ENCODE peak calls at places on chromosomes 2 and 18, in four cellular contexts. One of them, this sample, is unnamed.

GRCh38 chr18:51028201-51028805 is 1.7 kb upstream of the SMAD4 start:
- DNase-seq in BJ: no peak
- DNase-seq in stimulated activated CD4-positive, alpha-beta T cell treated with anti-CD3 and anti-CD28 coated beads, Interleukin-4, amount 100 ng/mL, for 24 hours: no peak
- DNase-seq in effector CD4-positive, alpha-beta T cell: no peak
- DNase-seq in this sample: peak

GRCh38 chr18:62637807-62638687 is 77.3 kb upstream of the PHLPP1 start:
- DNase-seq in BJ: no peak
- DNase-seq in stimulated activated CD4-positive, alpha-beta T cell treated with anti-CD3 and anti-CD28 coated beads, Interleukin-4, amount 100 ng/mL, for 24 hours: peak
- DNase-seq in effector CD4-positive, alpha-beta T cell: peak
- DNase-seq in this sample: no peak

GRCh38 chr18:28204154-28204553 is 27.2 kb upstream of the CDH2 start:
- DNase-seq in BJ: peak
- DNase-seq in stimulated activated CD4-positive, alpha-beta T cell treated with anti-CD3 and anti-CD28 coated beads, Interleukin-4, amount 100 ng/mL, for 24 hours: no peak
- DNase-seq in effector CD4-positive, alpha-beta T cell: no peak
- DNase-seq in this sample: no peak

GRCh38 chr18:13539050-13539449 is 187.3 kb downstream of the FAM210A start:
- DNase-seq in BJ: no peak
- DNase-seq in stimulated activated CD4-positive, alpha-beta T cell treated with anti-CD3 and anti-CD28 coated beads, Interleukin-4, amount 100 ng/mL, for 24 hours: no peak
- DNase-seq in effector CD4-positive, alpha-beta T cell: peak
- DNase-seq in this sample: no peak

GRCh38 chr18:42649636-42650035 is 465.8 kb downstream of the RIT2 start:
- DNase-seq in BJ: no peak
- DNase-seq in stimulated activated CD4-positive, alpha-beta T cell treated with anti-CD3 and anti-CD28 coated beads, Interleukin-4, amount 100 ng/mL, for 24 hours: no peak
- DNase-seq in effector CD4-positive, alpha-beta T cell: no peak
- DNase-seq in this sample: no peak

GRCh38 chr2:121735520-121736074 is 1.1 kb downstream of the NIFK start:
- DNase-seq in BJ: no peak
- DNase-seq in stimulated activated CD4-positive, alpha-beta T cell treated with anti-CD3 and anti-CD28 coated beads, Interleukin-4, amount 100 ng/mL, for 24 hours: no peak
- DNase-seq in effector CD4-positive, alpha-beta T cell: no peak
- DNase-seq in this sample: no peak

GRCh38 chr2:36329746-36330145 is 25.8 kb upstream of the CRIM1 start:
- DNase-seq in BJ: peak
- DNase-seq in stimulated activated CD4-positive, alpha-beta T cell treated with anti-CD3 and anti-CD28 coated beads, Interleukin-4, amount 100 ng/mL, for 24 hours: no peak
- DNase-seq in effector CD4-positive, alpha-beta T cell: no peak
- DNase-seq in this sample: no peak

GRCh38 chr2:70932631-70933230 is 3.0 kb upstream of the ATP6V1B1 start:
- DNase-seq in BJ: no peak
- DNase-seq in stimulated activated CD4-positive, alpha-beta T cell treated with anti-CD3 and anti-CD28 coated beads, Interleukin-4, amount 100 ng/mL, for 24 hours: no peak
- DNase-seq in effector CD4-positive, alpha-beta T cell: no peak
- DNase-seq in this sample: no peak

GRCh38 chr2:86703704-86704370 is 16.3 kb upstream of the RMND5A start:
- DNase-seq in BJ: peak
- DNase-seq in stimulated activated CD4-positive, alpha-beta T cell treated with anti-CD3 and anti-CD28 coated beads, Interleukin-4, amount 100 ng/mL, for 24 hours: no peak
- DNase-seq in effector CD4-positive, alpha-beta T cell: no peak
- DNase-seq in this sample: no peak

GRCh38 chr2:98444436-98445166 is at the start of gene INPP4A:
- DNase-seq in BJ: no peak
- DNase-seq in stimulated activated CD4-positive, alpha-beta T cell treated with anti-CD3 and anti-CD28 coated beads, Interleukin-4, amount 100 ng/mL, for 24 hours: peak
- DNase-seq in effector CD4-positive, alpha-beta T cell: peak
- DNase-seq in this sample: peak

GRCh38 chr2:225010804-225011203 is 31.5 kb downstream of the DOCK10 start:
- DNase-seq in BJ: peak
- DNase-seq in stimulated activated CD4-positive, alpha-beta T cell treated with anti-CD3 and anti-CD28 coated beads, Interleukin-4, amount 100 ng/mL, for 24 hours: peak
- DNase-seq in effector CD4-positive, alpha-beta T cell: no peak
- DNase-seq in this sample: no peak

GRCh38 chr2:26401739-26402541 is at the start of gene DRC1:
- DNase-seq in BJ: peak
- DNase-seq in stimulated activated CD4-positive, alpha-beta T cell treated with anti-CD3 and anti-CD28 coated beads, Interleukin-4, amount 100 ng/mL, for 24 hours: no peak
- DNase-seq in effector CD4-positive, alpha-beta T cell: no peak
- DNase-seq in this sample: peak

GRCh38 chr2:171160119-171160629 is 519 bp downstream of the TLK1 start:
- DNase-seq in BJ: no peak
- DNase-seq in stimulated activated CD4-positive, alpha-beta T cell treated with anti-CD3 and anti-CD28 coated beads, Interleukin-4, amount 100 ng/mL, for 24 hours: peak
- DNase-seq in effector CD4-positive, alpha-beta T cell: peak
- DNase-seq in this sample: peak

GRCh38 chr2:213266421-213266820 is 17.8 kb upstream of the SPAG16 start:
- DNase-seq in BJ: no peak
- DNase-seq in stimulated activated CD4-positive, alpha-beta T cell treated with anti-CD3 and anti-CD28 coated beads, Interleukin-4, amount 100 ng/mL, for 24 hours: no peak
- DNase-seq in effector CD4-positive, alpha-beta T cell: no peak
- DNase-seq in this sample: no peak

GRCh38 chr18:35588122-35588521 is 6.6 kb downstream of the GALNT1 start:
- DNase-seq in BJ: no peak
- DNase-seq in stimulated activated CD4-positive, alpha-beta T cell treated with anti-CD3 and anti-CD28 coated beads, Interleukin-4, amount 100 ng/mL, for 24 hours: no peak
- DNase-seq in effector CD4-positive, alpha-beta T cell: no peak
- DNase-seq in this sample: no peak

GRCh38 chr2:223735659-223736244 is 101.6 kb downstream of the AP1S3 start:
- DNase-seq in BJ: peak
- DNase-seq in stimulated activated CD4-positive, alpha-beta T cell treated with anti-CD3 and anti-CD28 coated beads, Interleukin-4, amount 100 ng/mL, for 24 hours: no peak
- DNase-seq in effector CD4-positive, alpha-beta T cell: no peak
- DNase-seq in this sample: no peak

GRCh38 chr2:3466966-3467365 is 52.4 kb downstream of the ADI1 start:
- DNase-seq in BJ: no peak
- DNase-seq in stimulated activated CD4-positive, alpha-beta T cell treated with anti-CD3 and anti-CD28 coated beads, Interleukin-4, amount 100 ng/mL, for 24 hours: no peak
- DNase-seq in effector CD4-positive, alpha-beta T cell: no peak
- DNase-seq in this sample: no peak

GRCh38 chr18:3104190-3105054 is 91.5 kb upstream of the LPIN2 start:
- DNase-seq in BJ: no peak
- DNase-seq in stimulated activated CD4-positive, alpha-beta T cell treated with anti-CD3 and anti-CD28 coated beads, Interleukin-4, amount 100 ng/mL, for 24 hours: no peak
- DNase-seq in effector CD4-positive, alpha-beta T cell: no peak
- DNase-seq in this sample: no peak

GRCh38 chr2:128196026-128196822 is 105.2 kb downstream of the UGGT1 start:
- DNase-seq in BJ: no peak
- DNase-seq in stimulated activated CD4-positive, alpha-beta T cell treated with anti-CD3 and anti-CD28 coated beads, Interleukin-4, amount 100 ng/mL, for 24 hours: peak
- DNase-seq in effector CD4-positive, alpha-beta T cell: no peak
- DNase-seq in this sample: no peak

GRCh38 chr2:100704156-100704555 is 115.8 kb upstream of the NPAS2 start:
- DNase-seq in BJ: no peak
- DNase-seq in stimulated activated CD4-positive, alpha-beta T cell treated with anti-CD3 and anti-CD28 coated beads, Interleukin-4, amount 100 ng/mL, for 24 hours: no peak
- DNase-seq in effector CD4-positive, alpha-beta T cell: no peak
- DNase-seq in this sample: no peak